ENCODE peak calls at places on chromosomes 4 and X, in nine cellular contexts. B is astrocyte; C is Jurkat, Clone E6-1; P is H7; H is mucosa of descending colon; R is NT2/D1; O is hepatocyte; I is A549; L is lower lobe of right lung. Z is an unnamed sample.

GRCh38 chrX:44742480-44743155 is 101.2 kb upstream of the DUSP21 start:
- DNase-seq in C (no peak), L (no peak), P (no peak), O (peak; percentile 18), R (no peak), H (no peak), I (no peak), B (no peak), Z (peak; percentile 40)

GRCh38 chr4:24810016-24810415 is 14.6 kb downstream of the SOD3 start:
- DNase-seq in O (no peak), P (no peak), B (peak; percentile 49), H (no peak), R (no peak), I (no peak), C (no peak), L (no peak), Z (no peak)

GRCh38 chr4:85807247-85807915 is 332.4 kb downstream of the ARHGAP24 start:
- DNase-seq in L (no peak), H (no peak), O (no peak), I (no peak), C (no peak), R (no peak), B (peak; percentile 80), P (no peak), Z (no peak)

GRCh38 chr4:141155586-141155985 is 22.3 kb upstream of the RNF150 start:
- DNase-seq in L (no peak), I (no peak), R (no peak), P (no peak), C (no peak), H (no peak), B (peak; percentile 88), O (no peak), Z (no peak)

GRCh38 chr4:26110493-26110892 is 196.5 kb downstream of the SMIM20 start:
- DNase-seq in R (no peak), C (no peak), I (no peak), H (no peak), O (no peak), L (no peak), P (no peak), B (no peak), Z (no peak)

GRCh38 chr4:10223782-10224181 is 107.2 kb upstream of the WDR1 start:
- DNase-seq in O (no peak), P (no peak), L (no peak), I (no peak), R (no peak), H (no peak), C (no peak), B (no peak), Z (no peak)

GRCh38 chrX:124455966-124456365 is 109.6 kb downstream of the SH2D1A start:
- DNase-seq in P (no peak), B (no peak), R (no peak), L (no peak), O (no peak), C (no peak), I (no peak), H (no peak), Z (no peak)

GRCh38 chr4:149145803-149146202 is 669.8 kb downstream of the IQCM start:
- DNase-seq in P (no peak), L (no peak), O (no peak), I (no peak), H (no peak), R (no peak), B (peak; percentile 54), C (no peak), Z (no peak)

GRCh38 chr4:122219356-122219755 is 67.2 kb downstream of the BLTP1 start:
- DNase-seq in C (no peak), P (no peak), R (no peak), O (no peak), I (no peak), H (no peak), L (no peak), B (no peak), Z (no peak)

GRCh38 chr4:147964519-147964918 is 232.6 kb downstream of the ARHGAP10 start:
- DNase-seq in C (no peak), O (no peak), I (no peak), R (no peak), L (no peak), H (no peak), B (no peak), P (no peak), Z (no peak)

GRCh38 chr4:16579866-16580265 is 318.6 kb downstream of the LDB2 start:
- DNase-seq in P (no peak), H (no peak), I (no peak), C (no peak), B (peak; percentile 80), R (no peak), O (no peak), L (no peak), Z (no peak)

GRCh38 chr4:110505440-110505839 is 29.5 kb downstream of the ENPEP start:
- DNase-seq in O (no peak), I (no peak), P (no peak), B (no peak), C (no peak), H (no peak), R (no peak), L (no peak), Z (no peak)

GRCh38 chr4:112279882-112280315 is 5.8 kb downstream of the TIFA start:
- DNase-seq in B (no peak), O (no peak), R (no peak), H (no peak), C (no peak), L (no peak), P (no peak), I (no peak), Z (no peak)

GRCh38 chr4:112280657-112281056 is 5.0 kb downstream of the TIFA start:
- DNase-seq in O (no peak), P (no peak), H (no peak), B (no peak), L (no peak), I (no peak), C (no peak), R (no peak), Z (no peak)

GRCh38 chr4:112284166-112284565 is 1.5 kb downstream of the TIFA start:
- DNase-seq in H (no peak), C (no peak), B (no peak), R (no peak), L (no peak), I (no peak), O (no peak), P (no peak), Z (no peak)

GRCh38 chr4:112284662-112285411 is 867 bp downstream of the TIFA start:
- DNase-seq in B (peak; percentile 10), R (no peak), I (peak; percentile 10), O (no peak), H (peak; percentile 58), C (no peak), P (peak; percentile 35), L (peak; percentile 53), Z (no peak)

DNA sequence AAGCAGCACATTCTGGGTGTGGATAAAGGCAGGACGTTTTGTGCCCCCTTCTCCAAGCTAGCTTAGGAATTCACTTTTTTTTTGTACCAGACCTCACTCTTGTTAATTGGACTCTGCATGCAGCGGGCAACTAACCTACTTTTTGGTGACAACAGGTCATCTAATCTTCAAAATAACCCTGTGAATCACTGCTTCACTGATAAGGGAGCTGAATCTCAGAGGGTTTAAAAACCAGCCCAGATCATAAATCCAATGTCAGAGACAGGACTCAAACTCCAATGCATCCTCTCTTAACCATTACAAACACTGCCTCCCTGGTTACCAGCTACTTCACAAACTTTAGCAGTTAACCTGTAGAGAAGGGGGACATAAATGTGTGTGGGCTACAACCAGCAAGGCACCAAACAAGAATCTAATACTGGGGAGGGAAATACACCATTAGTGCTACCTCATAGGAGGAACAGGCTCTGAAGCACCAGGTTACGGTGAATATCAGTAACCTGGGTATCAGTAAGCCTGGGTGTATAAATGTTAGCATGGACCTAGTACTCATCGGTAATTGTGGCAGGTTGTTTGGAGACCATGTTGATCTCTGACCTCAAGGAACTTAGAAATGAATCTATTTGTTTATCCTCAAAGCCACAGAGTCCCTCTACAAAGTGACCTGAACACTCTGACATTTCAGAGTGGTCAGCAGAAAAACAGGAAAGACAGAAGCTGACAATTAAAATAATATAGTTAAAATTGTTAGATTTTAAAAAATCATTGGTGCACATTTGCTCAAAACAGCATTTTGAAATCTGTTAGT is 2.6 kb downstream of the TIFA start:
- DNase-seq in B (no peak), O (no peak), P (no peak), L (no peak), C (no peak), R (no peak), I (no peak), H (no peak), Z (no peak)
- H3K4me3 ChIP-seq in B (no peak overlapping the region), O (no peak overlapping the region), P (no peak overlapping the region), L (peak overlapping the region; percentile 11), C (no peak overlapping the region), R (no peak overlapping the region), I (no peak overlapping the region), H (no peak overlapping the region), Z (no peak overlapping the region)

DNA sequence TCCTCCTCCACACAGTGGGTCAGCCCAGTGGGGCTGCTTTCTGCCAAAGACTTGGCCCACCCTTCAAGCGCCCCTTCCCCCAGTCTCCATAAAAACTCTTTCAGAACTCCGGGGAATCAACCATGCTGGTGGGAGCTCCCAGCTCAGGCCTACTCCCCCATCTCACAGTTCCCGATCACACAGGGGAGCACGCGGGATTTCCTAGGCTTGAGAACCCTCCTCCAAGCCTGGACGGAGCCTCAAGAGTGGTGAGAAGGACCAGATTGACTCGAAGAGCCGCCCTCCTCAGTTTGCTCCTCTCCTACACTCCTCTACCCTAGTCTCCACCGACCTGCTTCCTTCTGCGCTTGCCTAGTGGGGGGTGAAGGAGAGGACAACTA is 77.4 kb downstream of the RLIM start:
- DNase-seq in H (no peak), L (no peak), C (no peak), R (peak; percentile 15), O (peak; percentile 44), I (no peak), P (peak; percentile 30), B (peak; percentile 13), Z (no peak)
- H3K4me3 ChIP-seq in H (no peak overlapping the region), L (peak overlapping the region; percentile 59), C (no peak overlapping the region), R (peak overlapping the region; percentile 50), O (peak overlapping the region; percentile 41), I (no peak overlapping the region), P (peak overlapping the region; percentile 51), B (peak overlapping the region; percentile 47), Z (peak overlapping the region; percentile 42)

GRCh38 chr4:176790398-176790797 is 2.3 kb downstream of the VEGFC start:
- DNase-seq in R (no peak), C (no peak), B (no peak), H (no peak), P (no peak), O (no peak), L (no peak), I (no peak), Z (no peak)
- H3K4me3 ChIP-seq in R (no peak overlapping the region), C (no peak overlapping the region), B (peak overlapping the region; percentile 96), H (no peak overlapping the region), P (no peak overlapping the region), O (no peak overlapping the region), L (peak overlapping the region; percentile 72), I (peak overlapping the region; percentile 92), Z (no peak overlapping the region)

DNA sequence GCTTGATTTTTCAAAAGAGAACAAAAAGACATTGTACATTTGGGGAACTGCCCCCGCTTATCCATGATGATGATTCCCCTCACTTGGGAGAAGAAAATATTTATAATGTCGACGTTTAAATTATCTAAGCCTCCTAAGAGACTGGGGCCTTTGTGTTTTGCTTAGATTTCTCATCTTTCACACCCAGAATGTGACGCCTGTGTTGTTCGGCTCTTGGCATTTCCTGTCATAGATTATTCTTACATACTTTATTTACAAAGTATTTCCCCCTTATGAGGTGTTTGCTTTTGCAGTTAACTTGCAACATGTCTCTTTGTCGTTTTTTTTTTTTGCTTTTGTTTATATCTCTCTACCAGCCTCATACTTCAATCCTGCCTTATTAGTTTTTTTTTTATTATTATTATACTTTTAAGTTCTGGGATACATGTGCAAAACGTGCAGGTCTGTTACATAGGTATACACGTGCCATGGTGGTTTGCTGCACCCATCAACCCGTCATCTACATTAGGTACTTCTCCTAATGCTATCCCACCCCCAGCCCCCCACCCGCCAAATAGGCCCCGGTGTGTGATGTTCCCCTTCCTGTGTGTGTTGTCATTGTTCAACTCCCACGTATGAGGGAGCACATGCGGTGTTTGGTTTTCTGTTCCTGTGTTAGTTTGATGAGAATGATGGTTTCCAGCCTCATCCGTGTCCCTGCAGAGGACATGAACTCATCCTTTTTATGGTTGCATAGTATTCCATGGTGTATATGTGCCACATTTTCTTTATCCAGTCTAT is 127.8 kb downstream of the FNIP2 start:
- DNase-seq in C (no peak), P (no peak), I (no peak), B (no peak), H (no peak), L (no peak), R (no peak), O (no peak), Z (no peak)
- H3K4me3 ChIP-seq in C (no peak overlapping the region), P (no peak overlapping the region), I (no peak overlapping the region), B (no peak overlapping the region), H (no peak overlapping the region), L (no peak overlapping the region), R (no peak overlapping the region), O (no peak overlapping the region), Z (no peak overlapping the region)

Z was measured in Caco-2.